ENCODE peak calls at places on chromosome 4, in four cellular contexts. J is colonic mucosa, V is tibial nerve, N is left ventricle myocardium inferior. D is an unnamed sample.

GRCh38 chr4:110106946-110107325 is 91.5 kb downstream of the ELOVL6 start:
- DNase-seq in V (no peak), J (no peak), N (no peak), D (no peak)

GRCh38 chr4:177367336-177367735 is 57.7 kb downstream of the NEIL3 start:
- DNase-seq in V (no peak), N (no peak), J (no peak), D (peak; percentile 36)

GRCh38 chr4:87521757-87522374 is 7.3 kb downstream of the SPARCL1 start:
- DNase-seq in V (no peak), J (no peak), N (no peak), D (no peak)

GRCh38 chr4:77146426-77147399 is 10.3 kb upstream of the CCNG2 start:
- DNase-seq in J (no peak), V (no peak), N (no peak), D (no peak)

GRCh38 chr4:152534541-152535231 is 1.2 kb downstream of the FBXW7 start:
- DNase-seq in J (peak; percentile 54), V (no peak), N (peak; percentile 38), D (no peak)

GRCh38 chr4:10058371-10058770 is 37.1 kb upstream of the SLC2A9 start:
- DNase-seq in N (no peak), V (no peak), J (no peak), D (no peak)

GRCh38 chr4:19026281-19026680 is 1004.7 kb upstream of the LCORL start:
- DNase-seq in N (no peak), V (peak; percentile 8), J (no peak), D (peak; percentile 33)

GRCh38 chr4:73704314-73705055 is 35.9 kb upstream of the CXCL8 start:
- DNase-seq in N (no peak), V (peak; percentile 89), J (peak; percentile 46), D (peak; percentile 80)

GRCh38 chr4:138090145-138090917 is 151.8 kb downstream of the SLC7A11 start:
- DNase-seq in J (peak; percentile 71), V (peak; percentile 77), N (peak; percentile 21), D (peak; percentile 43)

GRCh38 chr4:16857425-16857824 is 41.0 kb downstream of the LDB2 start:
- DNase-seq in J (no peak), N (no peak), V (no peak), D (no peak)

GRCh38 chr4:154731756-154732155 is 12.0 kb upstream of the LRAT start:
- DNase-seq in V (no peak), N (no peak), J (no peak), D (no peak)

GRCh38 chr4:182240161-182241130 is 2.8 kb upstream of the TENM3 start:
- DNase-seq in N (no peak), V (no peak), J (no peak), D (no peak)

GRCh38 chr4:26060286-26060685 is 146.3 kb downstream of the SMIM20 start:
- DNase-seq in J (no peak), N (no peak), V (no peak), D (no peak)

GRCh38 chr4:41257257-41257900 is 651 bp downstream of the UCHL1 start:
- DNase-seq in J (peak; percentile 32), V (no peak), N (peak; percentile 22), D (peak; percentile 74)

GRCh38 chr4:76600447-76600846 is 165.4 kb downstream of the SHROOM3 start:
- DNase-seq in V (no peak), J (peak; percentile 73), N (no peak), D (no peak)

GRCh38 chr4:19327364-19327763 is 924.3 kb upstream of the SLIT2 start:
- DNase-seq in N (no peak), V (no peak), J (no peak), D (no peak)

GRCh38 chr4:157957905-157958304 is 214.9 kb downstream of the GASK1B start:
- DNase-seq in J (no peak), N (no peak), V (no peak), D (no peak)

GRCh38 chr4:8862334-8862733 is 9.3 kb downstream of the HMX1 start:
- DNase-seq in J (no peak), V (no peak), N (no peak), D (no peak)

GRCh38 chr4:8862800-8863758 is 8.6 kb downstream of the HMX1 start:
- DNase-seq in N (no peak), J (no peak), V (no peak), D (no peak)

GRCh38 chr4:8860096-8860891 is 11.3 kb downstream of the HMX1 start:
- DNase-seq in V (no peak), J (no peak), N (no peak), D (no peak)

GRCh38 chr4:8860892-8861575 is 10.6 kb downstream of the HMX1 start:
- DNase-seq in V (no peak), N (no peak), J (no peak), D (no peak)

GRCh38 chr4:8861576-8862279 is 9.9 kb downstream of the HMX1 start:
- DNase-seq in J (no peak), N (no peak), V (no peak), D (no peak)
- H3K27me3 ChIP-seq in J (peaks cover 96% of the 10 kb centered on the region), N (peaks cover 100% of the 10 kb centered on the region), V (peaks cover 98% of the 10 kb centered on the region), D (no peaks in the 10 kb centered on the region)

DNA sequence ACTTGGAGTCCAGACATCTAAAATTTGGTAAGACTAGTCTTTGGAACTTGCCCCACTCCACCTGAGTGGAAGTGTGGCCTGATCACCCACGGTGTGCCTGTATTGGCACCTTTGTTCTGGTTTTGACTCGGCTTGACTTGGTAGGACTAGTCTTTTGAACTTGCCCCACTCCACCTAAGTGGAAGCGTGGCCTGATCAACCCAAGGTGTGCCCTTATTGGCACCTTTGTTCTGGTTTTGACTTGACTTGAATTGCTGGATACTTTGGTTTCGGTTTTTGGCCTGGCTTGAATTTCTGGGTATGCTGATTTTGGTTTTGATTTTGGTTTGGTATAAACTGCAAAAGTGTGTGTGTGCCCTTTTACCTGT is 44.7 kb upstream of the UGT2B7 start:
- DNase-seq in N (no peak), V (no peak), J (no peak), D (no peak)
- H3K4me3 ChIP-seq in N (no peak overlapping the region), V (no peak overlapping the region), J (no peak overlapping the region), D (no peak overlapping the region)

GRCh38 chr4:6560416-6561172 is 14.4 kb upstream of the MAN2B2 start:
- DNase-seq in N (no peak), J (no peak), V (no peak), D (no peak)
- H3K27me3 ChIP-seq in N (peaks cover 94% of the 10 kb centered on the region), J (peaks cover 37% of the 10 kb centered on the region), V (peaks cover 93% of the 10 kb centered on the region), D (no peaks in the 10 kb centered on the region)

GRCh38 chr4:48985602-48985975 is 486 bp upstream of the CWH43 start:
- DNase-seq in V (no peak), N (no peak), J (no peak), D (no peak)
- H3K4me3 ChIP-seq in V (no peak overlapping the region), N (peak overlapping the region; percentile 50), J (peak overlapping the region; percentile 45), D (no peak overlapping the region)

GRCh38 chr4:183936047-183936446 is 30.9 kb downstream of the STOX2 start:
- DNase-seq in V (no peak), J (no peak), N (no peak), D (no peak)
- H3K27me3 ChIP-seq in V (no peaks in the 10 kb centered on the region), J (no peaks in the 10 kb centered on the region), N (no peaks in the 10 kb centered on the region), D (no peaks in the 10 kb centered on the region)

DNA sequence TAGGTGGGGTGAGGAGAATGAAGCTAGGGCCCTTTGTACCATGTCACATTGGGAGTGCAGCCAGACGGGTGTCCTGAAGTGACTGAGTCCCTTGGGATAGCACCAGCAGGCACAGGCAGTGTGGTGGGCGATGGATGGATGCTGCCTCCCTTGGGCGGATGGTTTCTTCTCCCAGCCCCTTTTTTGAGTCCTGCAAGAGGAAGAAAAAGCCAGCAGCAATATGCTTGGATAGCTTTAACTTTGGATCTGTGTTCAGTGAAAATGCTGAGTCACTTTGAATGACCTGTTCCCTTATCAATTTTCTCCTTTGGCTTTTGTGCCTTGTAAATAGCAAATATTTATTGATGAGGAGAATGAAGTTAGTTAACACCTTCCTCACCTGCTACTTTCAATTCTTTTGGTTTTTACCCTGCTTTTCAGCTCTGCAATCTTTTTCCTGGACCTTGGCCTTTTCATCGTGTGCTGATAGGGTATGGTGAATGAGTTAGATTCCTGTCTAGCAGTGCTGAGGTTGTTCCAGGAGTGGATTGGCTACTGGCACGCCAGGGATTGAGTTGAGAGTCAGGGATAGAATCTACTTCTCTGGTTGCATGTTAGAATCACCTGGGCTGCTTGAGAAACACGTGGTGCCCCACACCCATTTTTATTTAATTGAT is 10.2 kb downstream of the DCUN1D4 start:
- DNase-seq in V (no peak), N (no peak), J (peak; percentile 47), D (no peak)
- H3K4me3 ChIP-seq in V (no peak overlapping the region), N (no peak overlapping the region), J (no peak overlapping the region), D (no peak overlapping the region)